ENCODE peak calls at places on chromosomes 16 and 17, in six cellular contexts. One of them, this sample, is unnamed.

GRCh38 chr17:57915980-57916757 is 39.0 kb downstream of the CUEDC1 start:
- DNase-seq in NCI-H2107: no peak
- DNase-seq in stimulated activated CD8-positive, alpha-beta memory T cell treated with anti-CD3 and anti-CD28 coated beads, Interleukin-2, amount 100 ng/mL, for 48 hours: no peak
- DNase-seq in GOT3: no peak
- DNase-seq in AG10803: peak; percentile 40
- DNase-seq in CD4-positive, alpha-beta T cell: no peak
- DNase-seq in this sample: no peak

GRCh38 chr17:37231882-37232281 is 143.9 kb upstream of the C17orf78 start:
- DNase-seq in NCI-H2107: no peak
- DNase-seq in stimulated activated CD8-positive, alpha-beta memory T cell treated with anti-CD3 and anti-CD28 coated beads, Interleukin-2, amount 100 ng/mL, for 48 hours: no peak
- DNase-seq in GOT3: no peak
- DNase-seq in AG10803: no peak
- DNase-seq in CD4-positive, alpha-beta T cell: no peak
- DNase-seq in this sample: no peak

GRCh38 chr17:2138318-2138717 is 83.4 kb downstream of the HIC1 start:
- DNase-seq in NCI-H2107: no peak
- DNase-seq in stimulated activated CD8-positive, alpha-beta memory T cell treated with anti-CD3 and anti-CD28 coated beads, Interleukin-2, amount 100 ng/mL, for 48 hours: no peak
- DNase-seq in GOT3: no peak
- DNase-seq in AG10803: peak; percentile 28
- DNase-seq in CD4-positive, alpha-beta T cell: peak; percentile 14
- DNase-seq in this sample: no peak

GRCh38 chr17:76404256-76404655 is 19.8 kb downstream of the SPHK1 start:
- DNase-seq in NCI-H2107: no peak
- DNase-seq in stimulated activated CD8-positive, alpha-beta memory T cell treated with anti-CD3 and anti-CD28 coated beads, Interleukin-2, amount 100 ng/mL, for 48 hours: no peak
- DNase-seq in GOT3: no peak
- DNase-seq in AG10803: no peak
- DNase-seq in CD4-positive, alpha-beta T cell: no peak
- DNase-seq in this sample: no peak

GRCh38 chr17:44556114-44556853 is 1.0 kb upstream of the FZD2 start:
- DNase-seq in NCI-H2107: no peak
- DNase-seq in stimulated activated CD8-positive, alpha-beta memory T cell treated with anti-CD3 and anti-CD28 coated beads, Interleukin-2, amount 100 ng/mL, for 48 hours: no peak
- DNase-seq in GOT3: no peak
- DNase-seq in AG10803: peak; percentile 67
- DNase-seq in CD4-positive, alpha-beta T cell: peak; percentile 1
- DNase-seq in this sample: peak; percentile 2

GRCh38 chr17:28221751-28222414 is 97.1 kb upstream of the TMEM97 start:
- DNase-seq in NCI-H2107: no peak
- DNase-seq in stimulated activated CD8-positive, alpha-beta memory T cell treated with anti-CD3 and anti-CD28 coated beads, Interleukin-2, amount 100 ng/mL, for 48 hours: no peak
- DNase-seq in GOT3: no peak
- DNase-seq in AG10803: no peak
- DNase-seq in CD4-positive, alpha-beta T cell: no peak
- DNase-seq in this sample: no peak

GRCh38 chr17:77571562-77571981 is 386.9 kb upstream of the TNRC6C start:
- DNase-seq in NCI-H2107: no peak
- DNase-seq in stimulated activated CD8-positive, alpha-beta memory T cell treated with anti-CD3 and anti-CD28 coated beads, Interleukin-2, amount 100 ng/mL, for 48 hours: no peak
- DNase-seq in GOT3: no peak
- DNase-seq in AG10803: peak; percentile 9
- DNase-seq in CD4-positive, alpha-beta T cell: peak; percentile 22
- DNase-seq in this sample: no peak

GRCh38 chr16:2787961-2788360 is 601 bp upstream of the PRSS33 start:
- DNase-seq in NCI-H2107: no peak
- DNase-seq in stimulated activated CD8-positive, alpha-beta memory T cell treated with anti-CD3 and anti-CD28 coated beads, Interleukin-2, amount 100 ng/mL, for 48 hours: no peak
- DNase-seq in GOT3: no peak
- DNase-seq in AG10803: no peak
- DNase-seq in CD4-positive, alpha-beta T cell: no peak
- DNase-seq in this sample: no peak

GRCh38 chr16:58234831-58235595 is 37.1 kb upstream of the CSNK2A2 start:
- DNase-seq in NCI-H2107: no peak
- DNase-seq in stimulated activated CD8-positive, alpha-beta memory T cell treated with anti-CD3 and anti-CD28 coated beads, Interleukin-2, amount 100 ng/mL, for 48 hours: no peak
- DNase-seq in GOT3: no peak
- DNase-seq in AG10803: no peak
- DNase-seq in CD4-positive, alpha-beta T cell: no peak
- DNase-seq in this sample: no peak

GRCh38 chr17:16977932-16978331 is 6.0 kb upstream of the TNFRSF13B start:
- DNase-seq in NCI-H2107: no peak
- DNase-seq in stimulated activated CD8-positive, alpha-beta memory T cell treated with anti-CD3 and anti-CD28 coated beads, Interleukin-2, amount 100 ng/mL, for 48 hours: no peak
- DNase-seq in GOT3: no peak
- DNase-seq in AG10803: peak; percentile 85
- DNase-seq in CD4-positive, alpha-beta T cell: no peak
- DNase-seq in this sample: no peak

GRCh38 chr16:73365010-73365409 is 317.1 kb upstream of the ZFHX3 start:
- DNase-seq in NCI-H2107: peak; percentile 46
- DNase-seq in stimulated activated CD8-positive, alpha-beta memory T cell treated with anti-CD3 and anti-CD28 coated beads, Interleukin-2, amount 100 ng/mL, for 48 hours: no peak
- DNase-seq in GOT3: no peak
- DNase-seq in AG10803: no peak
- DNase-seq in CD4-positive, alpha-beta T cell: no peak
- DNase-seq in this sample: no peak

GRCh38 chr16:21277927-21278706 is at the start of gene CRYM:
- DNase-seq in NCI-H2107: peak; percentile 43
- DNase-seq in stimulated activated CD8-positive, alpha-beta memory T cell treated with anti-CD3 and anti-CD28 coated beads, Interleukin-2, amount 100 ng/mL, for 48 hours: peak; percentile 26
- DNase-seq in GOT3: no peak
- DNase-seq in AG10803: no peak
- DNase-seq in CD4-positive, alpha-beta T cell: peak; percentile 23
- DNase-seq in this sample: no peak

GRCh38 chr16:16154292-16154951 is 68.9 kb downstream of the ABCC6 start:
- DNase-seq in NCI-H2107: no peak
- DNase-seq in stimulated activated CD8-positive, alpha-beta memory T cell treated with anti-CD3 and anti-CD28 coated beads, Interleukin-2, amount 100 ng/mL, for 48 hours: no peak
- DNase-seq in GOT3: no peak
- DNase-seq in AG10803: no peak
- DNase-seq in CD4-positive, alpha-beta T cell: no peak
- DNase-seq in this sample: no peak

GRCh38 chr16:79390481-79391051 is 210.0 kb downstream of the MAF start:
- DNase-seq in NCI-H2107: no peak
- DNase-seq in stimulated activated CD8-positive, alpha-beta memory T cell treated with anti-CD3 and anti-CD28 coated beads, Interleukin-2, amount 100 ng/mL, for 48 hours: no peak
- DNase-seq in GOT3: no peak
- DNase-seq in AG10803: no peak
- DNase-seq in CD4-positive, alpha-beta T cell: no peak
- DNase-seq in this sample: no peak

GRCh38 chr16:2009302-2009711 is 314 bp downstream of the ZNF598 start:
- DNase-seq in NCI-H2107: no peak
- DNase-seq in stimulated activated CD8-positive, alpha-beta memory T cell treated with anti-CD3 and anti-CD28 coated beads, Interleukin-2, amount 100 ng/mL, for 48 hours: no peak
- DNase-seq in GOT3: no peak
- DNase-seq in AG10803: no peak
- DNase-seq in CD4-positive, alpha-beta T cell: no peak
- DNase-seq in this sample: no peak

GRCh38 chr17:82876149-82876548 is 36.3 kb upstream of the ZNF750 start:
- DNase-seq in NCI-H2107: no peak
- DNase-seq in stimulated activated CD8-positive, alpha-beta memory T cell treated with anti-CD3 and anti-CD28 coated beads, Interleukin-2, amount 100 ng/mL, for 48 hours: no peak
- DNase-seq in GOT3: no peak
- DNase-seq in AG10803: peak; percentile 34
- DNase-seq in CD4-positive, alpha-beta T cell: no peak
- DNase-seq in this sample: no peak

GRCh38 chr16:50198802-50199410 is 45.8 kb downstream of the TENT4B start:
- DNase-seq in NCI-H2107: no peak
- DNase-seq in stimulated activated CD8-positive, alpha-beta memory T cell treated with anti-CD3 and anti-CD28 coated beads, Interleukin-2, amount 100 ng/mL, for 48 hours: no peak
- DNase-seq in GOT3: no peak
- DNase-seq in AG10803: no peak
- DNase-seq in CD4-positive, alpha-beta T cell: no peak
- DNase-seq in this sample: no peak

GRCh38 chr17:39674702-39675389 is 6.6 kb downstream of the PNMT start:
- DNase-seq in NCI-H2107: peak; percentile 73
- DNase-seq in stimulated activated CD8-positive, alpha-beta memory T cell treated with anti-CD3 and anti-CD28 coated beads, Interleukin-2, amount 100 ng/mL, for 48 hours: no peak
- DNase-seq in GOT3: no peak
- DNase-seq in AG10803: no peak
- DNase-seq in CD4-positive, alpha-beta T cell: no peak
- DNase-seq in this sample: no peak

GRCh38 chr17:34269969-34270368 is at the start of gene CCL7:
- DNase-seq in NCI-H2107: no peak
- DNase-seq in stimulated activated CD8-positive, alpha-beta memory T cell treated with anti-CD3 and anti-CD28 coated beads, Interleukin-2, amount 100 ng/mL, for 48 hours: no peak
- DNase-seq in GOT3: no peak
- DNase-seq in AG10803: no peak
- DNase-seq in CD4-positive, alpha-beta T cell: no peak
- DNase-seq in this sample: no peak

GRCh38 chr17:4485676-4486646 is 12.7 kb upstream of the SPNS2 start:
- DNase-seq in NCI-H2107: no peak
- DNase-seq in stimulated activated CD8-positive, alpha-beta memory T cell treated with anti-CD3 and anti-CD28 coated beads, Interleukin-2, amount 100 ng/mL, for 48 hours: peak; percentile 41
- DNase-seq in GOT3: no peak
- DNase-seq in AG10803: no peak
- DNase-seq in CD4-positive, alpha-beta T cell: peak; percentile 60
- DNase-seq in this sample: no peak

GRCh38 chr16:20675488-20676267 is 21.8 kb downstream of the ACSM1 start:
- DNase-seq in NCI-H2107: peak; percentile 28
- DNase-seq in stimulated activated CD8-positive, alpha-beta memory T cell treated with anti-CD3 and anti-CD28 coated beads, Interleukin-2, amount 100 ng/mL, for 48 hours: no peak
- DNase-seq in GOT3: no peak
- DNase-seq in AG10803: peak; percentile 5
- DNase-seq in CD4-positive, alpha-beta T cell: peak; percentile 24
- DNase-seq in this sample: no peak

GRCh38 chr16:53509906-53510703 is 7.1 kb upstream of the AKTIP start:
- DNase-seq in NCI-H2107: peak; percentile 23
- DNase-seq in stimulated activated CD8-positive, alpha-beta memory T cell treated with anti-CD3 and anti-CD28 coated beads, Interleukin-2, amount 100 ng/mL, for 48 hours: no peak
- DNase-seq in GOT3: no peak
- DNase-seq in AG10803: peak; percentile 66
- DNase-seq in CD4-positive, alpha-beta T cell: peak; percentile 34
- DNase-seq in this sample: peak; percentile 36

GRCh38 chr17:77566566-77566965 is 391.9 kb upstream of the TNRC6C start:
- DNase-seq in NCI-H2107: no peak
- DNase-seq in stimulated activated CD8-positive, alpha-beta memory T cell treated with anti-CD3 and anti-CD28 coated beads, Interleukin-2, amount 100 ng/mL, for 48 hours: no peak
- DNase-seq in GOT3: no peak
- DNase-seq in AG10803: no peak
- DNase-seq in CD4-positive, alpha-beta T cell: no peak
- DNase-seq in this sample: no peak

GRCh38 chr17:76925333-76925935 is 57.2 kb downstream of the MGAT5B start:
- DNase-seq in NCI-H2107: no peak
- DNase-seq in stimulated activated CD8-positive, alpha-beta memory T cell treated with anti-CD3 and anti-CD28 coated beads, Interleukin-2, amount 100 ng/mL, for 48 hours: no peak
- DNase-seq in GOT3: no peak
- DNase-seq in AG10803: no peak
- DNase-seq in CD4-positive, alpha-beta T cell: no peak
- DNase-seq in this sample: no peak

GRCh38 chr17:55086635-55087058 is 118.1 kb downstream of the STXBP4 start:
- DNase-seq in NCI-H2107: no peak
- DNase-seq in stimulated activated CD8-positive, alpha-beta memory T cell treated with anti-CD3 and anti-CD28 coated beads, Interleukin-2, amount 100 ng/mL, for 48 hours: no peak
- DNase-seq in GOT3: no peak
- DNase-seq in AG10803: peak; percentile 82
- DNase-seq in CD4-positive, alpha-beta T cell: no peak
- DNase-seq in this sample: no peak

GRCh38 chr16:82700541-82701240 is 73.9 kb downstream of the CDH13 start:
- DNase-seq in NCI-H2107: no peak
- DNase-seq in stimulated activated CD8-positive, alpha-beta memory T cell treated with anti-CD3 and anti-CD28 coated beads, Interleukin-2, amount 100 ng/mL, for 48 hours: no peak
- DNase-seq in GOT3: no peak
- DNase-seq in AG10803: peak; percentile 31
- DNase-seq in CD4-positive, alpha-beta T cell: no peak
- DNase-seq in this sample: no peak

GRCh38 chr16:68233085-68233834 is 2.7 kb downstream of the ESRP2 start:
- DNase-seq in NCI-H2107: no peak
- DNase-seq in stimulated activated CD8-positive, alpha-beta memory T cell treated with anti-CD3 and anti-CD28 coated beads, Interleukin-2, amount 100 ng/mL, for 48 hours: no peak
- DNase-seq in GOT3: no peak
- DNase-seq in AG10803: no peak
- DNase-seq in CD4-positive, alpha-beta T cell: no peak
- DNase-seq in this sample: no peak

GRCh38 chr17:68318103-68318991 is 27.1 kb downstream of the ARSG start:
- DNase-seq in NCI-H2107: no peak
- DNase-seq in stimulated activated CD8-positive, alpha-beta memory T cell treated with anti-CD3 and anti-CD28 coated beads, Interleukin-2, amount 100 ng/mL, for 48 hours: no peak
- DNase-seq in GOT3: peak; percentile 26
- DNase-seq in AG10803: peak; percentile 57
- DNase-seq in CD4-positive, alpha-beta T cell: no peak
- DNase-seq in this sample: no peak

GRCh38 chr17:62080647-62081046 is 15.6 kb upstream of the MED13 start:
- DNase-seq in NCI-H2107: no peak
- DNase-seq in stimulated activated CD8-positive, alpha-beta memory T cell treated with anti-CD3 and anti-CD28 coated beads, Interleukin-2, amount 100 ng/mL, for 48 hours: no peak
- DNase-seq in GOT3: no peak
- DNase-seq in AG10803: no peak
- DNase-seq in CD4-positive, alpha-beta T cell: no peak
- DNase-seq in this sample: no peak

GRCh38 chr17:18017958-18018357 is 21.0 kb downstream of the ATPAF2 start:
- DNase-seq in NCI-H2107: no peak
- DNase-seq in stimulated activated CD8-positive, alpha-beta memory T cell treated with anti-CD3 and anti-CD28 coated beads, Interleukin-2, amount 100 ng/mL, for 48 hours: no peak
- DNase-seq in GOT3: no peak
- DNase-seq in AG10803: no peak
- DNase-seq in CD4-positive, alpha-beta T cell: no peak
- DNase-seq in this sample: no peak

GRCh38 chr17:50594931-50595330 is 34.4 kb downstream of the CACNA1G start:
- DNase-seq in NCI-H2107: no peak
- DNase-seq in stimulated activated CD8-positive, alpha-beta memory T cell treated with anti-CD3 and anti-CD28 coated beads, Interleukin-2, amount 100 ng/mL, for 48 hours: no peak
- DNase-seq in GOT3: no peak
- DNase-seq in AG10803: no peak
- DNase-seq in CD4-positive, alpha-beta T cell: no peak
- DNase-seq in this sample: no peak

GRCh38 chr17:45320931-45321461 is 4.2 kb upstream of the MAP3K14 start:
- DNase-seq in NCI-H2107: no peak
- DNase-seq in stimulated activated CD8-positive, alpha-beta memory T cell treated with anti-CD3 and anti-CD28 coated beads, Interleukin-2, amount 100 ng/mL, for 48 hours: no peak
- DNase-seq in GOT3: no peak
- DNase-seq in AG10803: peak; percentile 97
- DNase-seq in CD4-positive, alpha-beta T cell: no peak
- DNase-seq in this sample: no peak

GRCh38 chr17:32335647-32336046 is 6.3 kb downstream of the C17orf75 start:
- DNase-seq in NCI-H2107: no peak
- DNase-seq in stimulated activated CD8-positive, alpha-beta memory T cell treated with anti-CD3 and anti-CD28 coated beads, Interleukin-2, amount 100 ng/mL, for 48 hours: no peak
- DNase-seq in GOT3: no peak
- DNase-seq in AG10803: peak; percentile 97
- DNase-seq in CD4-positive, alpha-beta T cell: no peak
- DNase-seq in this sample: no peak

GRCh38 chr17:51640108-51640622 is 379.8 kb downstream of the UTP18 start:
- DNase-seq in NCI-H2107: no peak
- DNase-seq in stimulated activated CD8-positive, alpha-beta memory T cell treated with anti-CD3 and anti-CD28 coated beads, Interleukin-2, amount 100 ng/mL, for 48 hours: no peak
- DNase-seq in GOT3: no peak
- DNase-seq in AG10803: no peak
- DNase-seq in CD4-positive, alpha-beta T cell: peak; percentile 7
- DNase-seq in this sample: no peak

This sample was measured in effector CD8-positive, alpha-beta T cell.